ENCODE peak calls at places on chromosomes 2 and 18, in five cellular contexts. B, H, G, O and C are unnamed samples.
A peak's percentile ranks its signal among the peaks of the same experiment; 100 is the strongest.

GRCh38 chr2:158781562-158781961 is 13.6 kb upstream of the DAPL1 start:
- DNase-seq in B (no peak), H (peak; percentile 43), G (no peak), O (no peak), C (peak; percentile 53)

GRCh38 chr2:121214296-121214695 is 70.7 kb downstream of the TFCP2L1 start:
- DNase-seq in B (no peak), H (no peak), G (no peak), O (no peak), C (no peak)

GRCh38 chr2:49827366-49827765 is 673.1 kb upstream of the FSHR start:
- DNase-seq in B (no peak), H (no peak), G (no peak), O (no peak), C (no peak)

GRCh38 chr2:71609029-71609428 is 155.7 kb downstream of the DYSF start:
- DNase-seq in B (no peak), H (no peak), G (peak; percentile 22), O (peak; percentile 19), C (no peak)

GRCh38 chr18:5574843-5575242 is 31.0 kb upstream of the EPB41L3 start:
- DNase-seq in B (no peak), H (no peak), G (no peak), O (no peak), C (no peak)

GRCh38 chr2:68796306-68796905 is 61.8 kb downstream of the ARHGAP25 start:
- DNase-seq in B (no peak), H (peak; percentile 24), G (no peak), O (no peak), C (no peak)

GRCh38 chr2:108288534-108289106 is at the start of gene SULT1C2:
- DNase-seq in B (no peak), H (no peak), G (no peak), O (no peak), C (peak; percentile 41)

GRCh38 chr18:23828426-23828825 is 139.2 kb downstream of the LAMA3 start:
- DNase-seq in B (no peak), H (peak; percentile 82), G (peak; percentile 81), O (no peak), C (no peak)

GRCh38 chr2:16281451-16282330 is 341.3 kb downstream of the MYCN start:
- DNase-seq in B (no peak), H (no peak), G (no peak), O (no peak), C (no peak)

GRCh38 chr18:2932247-2933181 is 80.4 kb downstream of the LPIN2 start:
- DNase-seq in B (peak; percentile 13), H (peak; percentile 50), G (no peak), O (peak; percentile 45), C (no peak)

GRCh38 chr2:96811916-96812315 is 4.2 kb upstream of the CNNM3 start:
- DNase-seq in B (no peak), H (peak; percentile 3), G (no peak), O (no peak), C (peak; percentile 90)

GRCh38 chr18:52348209-52348608 is 8.2 kb downstream of the DCC start:
- DNase-seq in B (no peak), H (no peak), G (no peak), O (no peak), C (no peak)

GRCh38 chr2:235418918-235419317 is 74.9 kb upstream of the AGAP1 start:
- DNase-seq in B (no peak), H (no peak), G (no peak), O (no peak), C (peak; percentile 25)

GRCh38 chr2:105238664-105239240 is 2.8 kb upstream of the GPR45 start:
- DNase-seq in B (no peak), H (no peak), G (no peak), O (no peak), C (no peak)

GRCh38 chr2:238142382-238143205 is 4.1 kb downstream of the KLHL30 start:
- DNase-seq in B (no peak), H (no peak), G (no peak), O (no peak), C (no peak)

GRCh38 chr18:63979409-63979908 is 9.6 kb downstream of the SERPINB8 start:
- DNase-seq in B (peak; percentile 5), H (peak; percentile 43), G (peak; percentile 67), O (no peak), C (no peak)

GRCh38 chr2:62383843-62384242 is 122.2 kb downstream of the TMEM17 start:
- DNase-seq in B (no peak), H (peak; percentile 1), G (no peak), O (no peak), C (no peak)

GRCh38 chr2:27085670-27086089 is 892 bp upstream of the KHK start:
- DNase-seq in B (no peak), H (peak; percentile 64), G (peak; percentile 64), O (peak; percentile 94), C (no peak)

GRCh38 chr18:6781846-6782245 is 52.3 kb downstream of the ARHGAP28 start:
- DNase-seq in B (no peak), H (peak; percentile 50), G (no peak), O (no peak), C (peak; percentile 10)

GRCh38 chr18:13909141-13909540 is 6.2 kb downstream of the MC2R start:
- DNase-seq in B (no peak), H (no peak), G (no peak), O (no peak), C (no peak)

GRCh38 chr2:38599706-38600105 is 3.0 kb downstream of the HNRNPLL start:
- DNase-seq in B (no peak), H (no peak), G (no peak), O (no peak), C (no peak)